ENCODE peak calls at places on chromosomes 13 and 19, in five cellular contexts. B is cardiac fibroblast, M is uterus, S is mucosa of descending colon, W is brain microvascular endothelial cell. J is an unnamed sample.
A peak's percentile ranks its signal among the peaks of the same experiment; 100 is the strongest.

GRCh38 chr19:48638831-48639381 is 1.7 kb upstream of the DBP start:
- DNase-seq in B (no peak), M (peak; percentile 60), S (peak; percentile 53), W (no peak), J (no peak)

GRCh38 chr13:66534561-66534960 is 695.6 kb downstream of the PCDH9 start:
- DNase-seq in B (no peak), M (no peak), S (no peak), W (peak; percentile 19), J (no peak)

GRCh38 chr13:98265669-98266551 is 88.8 kb upstream of the RNF113B start:
- DNase-seq in B (no peak), M (no peak), S (peak; percentile 66), W (no peak), J (peak; percentile 52)

GRCh38 chr19:17225051-17225450 is 975 bp upstream of the OCEL1 start:
- DNase-seq in B (no peak), M (no peak), S (no peak), W (no peak), J (no peak)

GRCh38 chr13:23357349-23357748 is 76.2 kb downstream of the SACS start:
- DNase-seq in B (peak; percentile 10), M (no peak), S (no peak), W (peak; percentile 21), J (no peak)

GRCh38 chr13:69856331-69856730 is 251.3 kb upstream of the ATXN8OS start:
- DNase-seq in B (no peak), M (no peak), S (no peak), W (no peak), J (peak; percentile 6)

GRCh38 chr13:24261566-24261965 is 47.8 kb upstream of the C1QTNF9 start:
- DNase-seq in B (peak; percentile 18), M (no peak), S (no peak), W (no peak), J (no peak)

GRCh38 chr19:45500918-45501729 is 2.9 kb downstream of the PPM1N start:
- DNase-seq in B (no peak), M (no peak), S (no peak), W (no peak), J (no peak)

GRCh38 chr19:10292206-10292788 is 2.5 kb downstream of the ICAM5 start:
- DNase-seq in B (peak; percentile 84), M (peak; percentile 54), S (peak; percentile 90), W (no peak), J (no peak)

GRCh38 chr13:53885997-53886396 is 857.4 kb downstream of the OLFM4 start:
- DNase-seq in B (no peak), M (no peak), S (no peak), W (no peak), J (no peak)

GRCh38 chr13:57418067-57418677 is 213.4 kb upstream of the PCDH17 start:
- DNase-seq in B (no peak), M (no peak), S (no peak), W (no peak), J (no peak)

GRCh38 chr13:93915269-93915809 is 564.1 kb downstream of the DCT start:
- DNase-seq in B (peak; percentile 40), M (no peak), S (no peak), W (peak; percentile 23), J (no peak)

GRCh38 chr13:59603646-59604045 is 560.1 kb downstream of the DIAPH3 start:
- DNase-seq in B (no peak), M (no peak), S (no peak), W (no peak), J (no peak)
- TF ChIP-seq CTCF in B (no peak), M (no peak), S (no peak), W (no peak), J (no peak)

GRCh38 chr19:18389095-18389735 is 3.3 kb downstream of the GDF15 start:
- DNase-seq in B (no peak), M (no peak), S (no peak), W (no peak), J (no peak)
- H3K4me3 ChIP-seq in B (no peak overlapping the region), M (no peak overlapping the region), S (no peak overlapping the region), W (peak overlapping the region; percentile 78), J (no peak overlapping the region)

GRCh38 chr13:33485247-33485646 is 199.7 kb upstream of the STARD13 start:
- DNase-seq in B (no peak), M (no peak), S (no peak), W (no peak), J (no peak)

GRCh38 chr13:33483471-33483870 is 197.9 kb upstream of the STARD13 start:
- DNase-seq in B (no peak), M (no peak), S (no peak), W (no peak), J (no peak)

GRCh38 chr13:33489563-33489962 is 204.0 kb upstream of the STARD13 start:
- DNase-seq in B (no peak), M (no peak), S (no peak), W (no peak), J (no peak)

GRCh38 chr13:33490461-33491327 is 205.1 kb upstream of the STARD13 start:
- DNase-seq in B (peak; percentile 86), M (no peak), S (no peak), W (no peak), J (no peak)

GRCh38 chr13:33487575-33488243 is 202.2 kb upstream of the STARD13 start:
- DNase-seq in B (peak; percentile 68), M (no peak), S (peak; percentile 25), W (no peak), J (no peak)
- TF ChIP-seq CTCF in B (peak; percentile 78), M (peak; percentile 36), S (no peak), W (peak; percentile 57), J (no peak)

DNA sequence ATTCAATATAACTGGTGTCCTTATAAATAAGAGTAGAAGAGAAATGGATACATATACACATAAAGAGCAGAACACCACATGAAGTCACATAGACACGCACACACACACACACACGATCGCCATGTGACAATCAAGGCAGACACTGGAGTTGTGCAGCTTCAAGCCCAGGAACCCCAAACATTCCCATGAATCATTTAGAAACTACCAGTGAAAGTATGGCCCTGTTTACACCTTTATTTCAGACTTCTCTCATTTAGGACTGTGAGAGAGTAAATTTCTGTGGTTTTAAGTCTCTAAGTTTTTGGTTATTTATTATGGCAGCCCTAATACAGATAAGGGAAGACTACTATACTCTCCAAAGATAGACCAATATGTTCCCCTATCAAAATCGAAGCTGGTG is 20.4 kb upstream of the TNFSF13B start:
- DNase-seq in B (no peak), M (no peak), S (no peak), W (no peak), J (no peak)
- H3K4me3 ChIP-seq in B (no peak overlapping the region), M (no peak overlapping the region), S (no peak overlapping the region), W (no peak overlapping the region), J (no peak overlapping the region)

GRCh38 chr19:7926021-7926726 is at the start of gene CTXN1:
- DNase-seq in B (peak; percentile 60), M (peak; percentile 87), S (peak; percentile 84), W (no peak), J (no peak)
- TF ChIP-seq CTCF in B (no peak), M (peak; percentile 32), S (no peak), W (peak; percentile 5), J (no peak)

DNA sequence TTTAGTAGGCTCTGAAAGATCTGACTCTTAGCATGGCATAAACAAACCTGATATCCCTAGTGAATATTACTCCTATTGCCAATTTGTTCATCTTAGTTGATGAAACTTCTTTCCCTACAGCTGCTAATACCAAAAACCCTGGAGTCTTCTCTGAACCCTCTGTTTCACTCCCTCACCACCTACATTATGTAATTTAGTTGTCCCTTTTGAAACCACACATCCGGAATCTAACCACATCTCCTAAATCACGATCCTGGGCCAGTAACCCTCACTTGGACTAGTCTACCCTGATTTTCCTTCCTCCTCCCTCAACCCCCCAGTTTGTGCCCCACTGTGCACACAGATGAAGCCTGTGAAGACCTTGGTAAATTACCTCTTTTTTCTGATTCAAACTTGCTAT is 1.2 kb downstream of the ZNF256 start:
- DNase-seq in B (no peak), M (no peak), S (no peak), W (no peak), J (no peak)
- H3K4me3 ChIP-seq in B (peak overlapping the region; percentile 98), M (no peak overlapping the region), S (no peak overlapping the region), W (peak overlapping the region; percentile 86), J (peak overlapping the region; percentile 93)

DNA sequence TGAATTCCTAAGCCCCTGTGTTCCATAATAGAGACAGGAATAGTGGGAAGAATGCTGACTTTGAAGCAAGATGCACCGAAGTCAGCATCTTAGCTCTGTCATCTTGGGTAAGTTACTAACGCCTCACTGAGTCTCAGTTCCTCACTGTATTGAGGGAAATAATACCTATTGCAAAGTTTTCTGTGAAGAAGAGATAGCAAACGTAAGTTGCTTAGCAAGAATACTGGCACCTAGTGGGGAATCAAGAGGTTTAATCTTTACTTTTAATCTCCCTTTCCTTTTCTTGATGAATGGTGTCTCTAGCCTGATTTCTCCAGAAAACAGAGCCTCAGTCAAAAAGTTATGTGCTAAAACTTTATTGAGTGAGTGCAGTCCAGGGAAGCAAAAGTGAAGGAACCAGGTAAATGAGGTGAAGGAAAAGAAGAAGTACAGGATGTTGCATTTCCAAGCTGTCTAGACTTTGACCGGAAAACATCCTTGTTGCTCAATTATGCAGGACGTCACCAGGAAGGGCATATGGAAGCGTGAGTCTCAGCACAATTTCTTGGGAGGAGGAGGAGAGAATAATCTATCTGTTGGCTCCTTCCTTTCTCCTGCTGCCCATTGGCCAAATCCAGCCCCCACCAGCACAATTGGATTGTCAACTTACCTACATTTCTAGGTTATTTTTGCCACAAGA is 210.0 kb downstream of the B3GLCT start:
- DNase-seq in B (no peak), M (no peak), S (peak; percentile 52), W (no peak), J (peak; percentile 43)
- TF ChIP-seq CTCF in B (peak; percentile 18), M (no peak), S (no peak), W (peak; percentile 21), J (peak; percentile 19)

J was measured in astrocyte of the cerebellum.